ENCODE peak calls at places on chromosomes 13 and 19, in seven cellular contexts. I is hepatocyte, C is suprapubic skin, O is endothelial cell, P is thoracic aorta, B is omental fat pad, H is A172. R is an unnamed sample.

GRCh38 chr19:28838909-28839308 is 374.0 kb downstream of the UQCRFS1 start:
- DNase-seq in I (no peak), C (no peak), O (no peak), P (no peak), B (no peak), H (no peak), R (no peak)

GRCh38 chr13:48154671-48155070 is 59.8 kb upstream of the MED4 start:
- DNase-seq in I (no peak), C (no peak), O (no peak), P (no peak), B (no peak), H (no peak), R (no peak)

GRCh38 chr19:42440357-42441046 is 2.2 kb downstream of the CXCL17 start:
- DNase-seq in I (peak), C (no peak), O (peak), P (no peak), B (no peak), H (peak), R (peak)

GRCh38 chr13:24693862-24694471 is 13.8 kb downstream of the ATP12A start:
- DNase-seq in I (peak), C (no peak), O (peak), P (no peak), B (no peak), H (peak), R (peak)

GRCh38 chr19:56245062-56245740 is 27.3 kb upstream of the EDDM13 start:
- DNase-seq in I (no peak), C (no peak), O (no peak), P (no peak), B (no peak), H (peak), R (no peak)

GRCh38 chr19:33202546-33203507 is 8.7 kb downstream of the LRP3 start:
- DNase-seq in I (no peak), C (no peak), O (no peak), P (no peak), B (no peak), H (no peak), R (no peak)

GRCh38 chr13:106680796-106681482 is 113.0 kb upstream of the ARGLU1 start:
- DNase-seq in I (no peak), C (no peak), O (peak), P (no peak), B (no peak), H (no peak), R (no peak)

GRCh38 chr19:21693399-21693798 is 74.0 kb downstream of the ZNF100 start:
- DNase-seq in I (no peak), C (no peak), O (no peak), P (no peak), B (no peak), H (no peak), R (no peak)

GRCh38 chr13:35926859-35927530 is 204.2 kb downstream of the DCLK1 start:
- DNase-seq in I (no peak), C (no peak), O (no peak), P (no peak), B (no peak), H (peak), R (no peak)

GRCh38 chr13:20492641-20493040 is 33.0 kb downstream of the CRYL1 start:
- DNase-seq in I (peak), C (no peak), O (peak), P (no peak), B (no peak), H (peak), R (peak)

GRCh38 chr13:105655046-105655445 is 880.4 kb downstream of the EFNB2 start:
- DNase-seq in I (no peak), C (no peak), O (no peak), P (no peak), B (no peak), H (peak), R (no peak)

GRCh38 chr13:23671902-23672301 is 101.7 kb downstream of the TNFRSF19 start:
- DNase-seq in I (no peak), C (no peak), O (no peak), P (no peak), B (no peak), H (no peak), R (no peak)

GRCh38 chr13:26497991-26498423 is 59.5 kb upstream of the WASF3 start:
- DNase-seq in I (no peak), C (no peak), O (no peak), P (no peak), B (no peak), H (no peak), R (no peak)

GRCh38 chr19:48720613-48721296 is 1.2 kb upstream of the MAMSTR start:
- DNase-seq in I (peak), C (peak), O (peak), P (peak), B (peak), H (peak), R (peak)

GRCh38 chr19:36084231-36085009 is 26.5 kb upstream of the OVOL3 start:
- DNase-seq in I (no peak), C (no peak), O (no peak), P (no peak), B (no peak), H (no peak), R (no peak)

GRCh38 chr19:48735031-48735615 is 5.3 kb downstream of the RASIP1 start:
- DNase-seq in I (peak), C (no peak), O (no peak), P (no peak), B (no peak), H (no peak), R (no peak)

GRCh38 chr13:22009500-22009899 is 338.6 kb downstream of the FGF9 start:
- DNase-seq in I (no peak), C (no peak), O (no peak), P (no peak), B (no peak), H (no peak), R (no peak)

GRCh38 chr13:27117158-27117557 is 54.5 kb downstream of the USP12 start:
- DNase-seq in I (no peak), C (no peak), O (no peak), P (no peak), B (no peak), H (no peak), R (no peak)

GRCh38 chr19:5805465-5806132 is 732 bp downstream of the NRTN start:
- DNase-seq in I (peak), C (no peak), O (peak), P (no peak), B (no peak), H (no peak), R (peak)

GRCh38 chr19:39178296-39179006 is 18.3 kb upstream of the NCCRP1 start:
- DNase-seq in I (no peak), C (no peak), O (no peak), P (no peak), B (no peak), H (no peak), R (no peak)

GRCh38 chr13:71866173-71867091 is 572 bp downstream of the DACH1 start:
- DNase-seq in I (peak), C (peak), O (peak), P (no peak), B (no peak), H (no peak), R (no peak)

GRCh38 chr13:26941345-26942174 is 181.0 kb upstream of the GPR12 start:
- DNase-seq in I (peak), C (no peak), O (no peak), P (no peak), B (no peak), H (peak), R (no peak)

GRCh38 chr13:48749699-48750473 is 96.2 kb downstream of the CYSLTR2 start:
- DNase-seq in I (peak), C (peak), O (peak), P (peak), B (peak), H (peak), R (peak)

GRCh38 chr19:12752056-12752781 is 628 bp downstream of the BEST2 start:
- DNase-seq in I (no peak), C (no peak), O (no peak), P (no peak), B (no peak), H (no peak), R (no peak)

GRCh38 chr13:41465215-41465907 is 8.0 kb downstream of the RGCC start:
- DNase-seq in I (no peak), C (no peak), O (no peak), P (no peak), B (no peak), H (peak), R (peak)

GRCh38 chr19:19538767-19539166 is 702 bp downstream of the CILP2 start:
- DNase-seq in I (no peak), C (no peak), O (no peak), P (no peak), B (no peak), H (no peak), R (no peak)

GRCh38 chr13:111474136-111475002 is 153.9 kb downstream of the TEX29 start:
- DNase-seq in I (peak), C (peak), O (peak), P (no peak), B (no peak), H (peak), R (no peak)

GRCh38 chr19:34336781-34337271 is 28.2 kb upstream of the GPI start:
- DNase-seq in I (peak), C (no peak), O (peak), P (no peak), B (no peak), H (no peak), R (peak)

GRCh38 chr19:16025108-16026101 is 50.9 kb upstream of the TPM4 start:
- DNase-seq in I (peak), C (no peak), O (peak), P (no peak), B (no peak), H (peak), R (no peak)

GRCh38 chr13:40146063-40146462 is 490.6 kb downstream of the COG6 start:
- DNase-seq in I (no peak), C (no peak), O (no peak), P (no peak), B (no peak), H (no peak), R (no peak)

GRCh38 chr13:94303644-94304174 is 175.8 kb downstream of the DCT start:
- DNase-seq in I (no peak), C (no peak), O (no peak), P (no peak), B (no peak), H (no peak), R (no peak)